ENCODE peak calls at places on chromosomes 7 and 10, in six cellular contexts. Q, T, Z, L, P and B are unnamed samples.

GRCh38 chr10:35203744-35204143 is 77.1 kb downstream of the CREM start:
- DNase-seq in Q (no peak), T (no peak), Z (no peak), L (no peak), P (no peak), B (no peak)

GRCh38 chr10:30510184-30510931 is 76.4 kb downstream of the MAP3K8 start:
- DNase-seq in Q (no peak), P (no peak), Z (no peak), L (no peak), T (peak), B (peak)

GRCh38 chr10:100519321-100520051 is at the start of gene SEC31B:
- DNase-seq in P (no peak), Z (peak), T (peak), L (peak), Q (no peak), B (no peak)

GRCh38 chr7:147535619-147536200 is 1054.9 kb upstream of the C7orf33 start:
- DNase-seq in Z (no peak), Q (no peak), L (no peak), P (no peak), T (peak), B (no peak)

GRCh38 chr7:143884978-143885559 is 16.9 kb downstream of the TCAF1 start:
- DNase-seq in T (peak), Z (peak), L (no peak), Q (no peak), P (no peak), B (peak)

GRCh38 chr10:59079386-59080226 is 96.8 kb upstream of the PHYHIPL start:
- DNase-seq in P (no peak), Z (no peak), L (no peak), Q (no peak), T (no peak), B (peak)

GRCh38 chr10:75744242-75744641 is 312.8 kb downstream of the LRMDA start:
- DNase-seq in Z (no peak), T (no peak), P (no peak), L (no peak), Q (no peak), B (no peak)

GRCh38 chr10:7397636-7398035 is 13.2 kb downstream of the SFMBT2 start:
- DNase-seq in T (no peak), L (no peak), Z (no peak), P (no peak), Q (no peak), B (no peak)

GRCh38 chr10:100009283-100009792 is 409 bp downstream of the DNMBP start:
- DNase-seq in L (peak), P (peak), T (peak), Q (peak), Z (no peak), B (peak)

GRCh38 chr10:29877798-29878491 is 181.4 kb downstream of the JCAD start:
- DNase-seq in P (no peak), T (no peak), Z (no peak), L (no peak), Q (peak), B (no peak)

GRCh38 chr7:130994378-130995115 is 260.5 kb upstream of the KLF14 start:
- DNase-seq in P (no peak), Z (peak), L (no peak), T (peak), Q (no peak), B (no peak)

GRCh38 chr7:54838540-54838925 is 79.5 kb upstream of the SEC61G start:
- DNase-seq in Q (no peak), Z (no peak), L (no peak), P (no peak), T (no peak), B (no peak)

GRCh38 chr7:107931740-107932515 is 40.9 kb downstream of the DLD start:
- DNase-seq in P (no peak), L (no peak), Z (peak), Q (no peak), T (no peak), B (no peak)

GRCh38 chr10:48582970-48583369 is 21.9 kb downstream of the ARHGAP22 start:
- DNase-seq in T (no peak), P (no peak), L (no peak), Q (peak), Z (no peak), B (no peak)

GRCh38 chr10:63376560-63377304 is 89.0 kb downstream of the JMJD1C start:
- DNase-seq in Q (no peak), Z (no peak), L (no peak), T (no peak), P (no peak), B (peak)

GRCh38 chr10:70132098-70133029 is at the start of gene AIFM2:
- DNase-seq in Z (peak), T (peak), P (peak), L (peak), Q (peak), B (peak)

GRCh38 chr7:26201261-26202018 is at the start of gene CBX3:
- DNase-seq in Q (peak), T (peak), P (peak), Z (peak), L (peak), B (peak)

GRCh38 chr10:19498348-19499290 is 317.6 kb upstream of the PLXDC2 start:
- DNase-seq in L (no peak), T (no peak), Z (no peak), P (no peak), Q (no peak), B (no peak)

GRCh38 chr7:22351329-22351692 is 5.6 kb downstream of the RAPGEF5 start:
- DNase-seq in T (peak), Q (no peak), P (no peak), L (no peak), Z (no peak), B (no peak)

GRCh38 chr10:30270247-30270646 is 78.8 kb downstream of the MTPAP start:
- DNase-seq in Z (no peak), P (no peak), T (no peak), Q (no peak), L (no peak), B (no peak)

GRCh38 chr10:104334561-104334960 is 3.7 kb downstream of the ITPRIP start:
- DNase-seq in L (no peak), T (no peak), Z (peak), Q (peak), P (no peak), B (no peak)
- H3K27ac ChIP-seq in L (peak), T (no peak), Z (no peak), Q (no peak), P (no peak), B (peak)

GRCh38 chr7:157474685-157475084 is 137.9 kb downstream of the DNAJB6 start:
- DNase-seq in Q (peak), T (no peak), Z (peak), P (no peak), L (peak), B (no peak)
- TF ChIP-seq CTCF in Q (no peak), T (peak), Z (peak), P (peak), L (peak), B (peak)

DNA sequence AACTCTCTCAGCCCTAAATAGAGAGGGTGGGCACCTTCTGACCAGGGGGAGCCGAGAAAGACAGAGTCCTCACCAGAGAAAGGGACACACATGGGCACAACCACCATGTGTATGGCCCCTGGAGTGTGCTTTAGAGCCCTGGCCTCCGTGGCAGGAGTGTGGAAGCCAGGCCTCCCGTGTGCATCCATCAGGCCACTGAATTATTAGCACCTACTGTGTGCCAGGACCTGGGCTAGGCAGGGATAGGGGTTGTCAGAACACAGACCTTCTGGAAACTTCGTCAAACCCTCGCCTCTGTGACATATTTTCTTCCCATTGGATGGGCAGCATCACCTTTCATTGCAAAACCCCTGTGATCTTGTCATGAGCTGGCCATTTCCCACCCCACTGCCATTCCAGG is 78.5 kb downstream of the ZMIZ1 start:
- DNase-seq in T (no peak), L (no peak), Z (no peak), P (no peak), Q (no peak), B (no peak)
- H3K27ac ChIP-seq in T (no peak), L (peak), Z (no peak), P (peak), Q (peak), B (peak)

GRCh38 chr10:96693431-96693830 is 26.9 kb downstream of the PIK3AP1 start:
- DNase-seq in L (no peak), Q (no peak), P (no peak), T (no peak), Z (no peak), B (no peak)

GRCh38 chr10:96688789-96689188 is 31.5 kb downstream of the PIK3AP1 start:
- DNase-seq in Q (no peak), Z (no peak), L (no peak), T (no peak), P (no peak), B (no peak)

GRCh38 chr10:96692427-96692826 is 27.9 kb downstream of the PIK3AP1 start:
- DNase-seq in Q (no peak), Z (no peak), L (no peak), P (no peak), T (no peak), B (no peak)

GRCh38 chr10:96691761-96692160 is 28.6 kb downstream of the PIK3AP1 start:
- DNase-seq in Z (no peak), T (no peak), P (no peak), L (no peak), Q (no peak), B (no peak)

GRCh38 chr10:96690755-96691730 is 29.3 kb downstream of the PIK3AP1 start:
- DNase-seq in L (no peak), Q (no peak), Z (no peak), P (no peak), T (no peak), B (no peak)
- TF ChIP-seq CTCF in L (no peak), Q (no peak), Z (no peak), P (no peak), T (no peak), B (no peak)

GRCh38 chr7:3240826-3241430 is 60.1 kb upstream of the SDK1 start:
- DNase-seq in T (no peak), Q (no peak), Z (no peak), P (no peak), L (no peak), B (no peak)
- H3K27ac ChIP-seq in T (no peak), Q (no peak), Z (no peak), P (no peak), L (no peak), B (no peak)